ENCODE peak calls at places on chromosome 1, in five cellular contexts. One of them, this sample, is unnamed.

GRCh38 chr1:13700521-13701273 is 709 bp downstream of the PRDM2 start:
- DNase-seq in AG09319: no peak
- DNase-seq in body of pancreas: no peak
- DNase-seq in AG10803: peak
- DNase-seq in stomach: peak
- DNase-seq in this sample: no peak

GRCh38 chr1:50423670-50424000 is 392 bp upstream of the DMRTA2 start:
- DNase-seq in body of pancreas: no peak
- DNase-seq in AG09319: no peak
- DNase-seq in AG10803: no peak
- DNase-seq in stomach: no peak
- DNase-seq in this sample: peak

GRCh38 chr1:45490121-45490622 is 791 bp downstream of the TESK2 start:
- DNase-seq in stomach: no peak
- DNase-seq in body of pancreas: no peak
- DNase-seq in AG10803: no peak
- DNase-seq in AG09319: no peak
- DNase-seq in this sample: no peak

GRCh38 chr1:3993606-3994375 is 93.7 kb upstream of the C1orf174 start:
- DNase-seq in body of pancreas: no peak
- DNase-seq in AG09319: no peak
- DNase-seq in AG10803: no peak
- DNase-seq in stomach: no peak
- DNase-seq in this sample: no peak

GRCh38 chr1:201649776-201650607 is 111.1 kb downstream of the NAV1 start:
- DNase-seq in AG09319: peak
- DNase-seq in stomach: peak
- DNase-seq in body of pancreas: peak
- DNase-seq in AG10803: peak
- DNase-seq in this sample: peak

GRCh38 chr1:200454425-200454824 is 44.6 kb upstream of the ZNF281 start:
- DNase-seq in body of pancreas: no peak
- DNase-seq in stomach: no peak
- DNase-seq in AG09319: no peak
- DNase-seq in AG10803: no peak
- DNase-seq in this sample: no peak

GRCh38 chr1:59730759-59731478 is 83.8 kb upstream of the HOOK1 start:
- DNase-seq in AG09319: peak
- DNase-seq in body of pancreas: peak
- DNase-seq in stomach: peak
- DNase-seq in AG10803: peak
- DNase-seq in this sample: peak

GRCh38 chr1:92961896-92962752 is 862 bp upstream of the DIPK1A start:
- DNase-seq in body of pancreas: peak
- DNase-seq in AG09319: peak
- DNase-seq in AG10803: peak
- DNase-seq in stomach: peak
- DNase-seq in this sample: peak

GRCh38 chr1:162916407-162916806 is 55.4 kb upstream of the CCDC190 start:
- DNase-seq in AG10803: peak
- DNase-seq in stomach: no peak
- DNase-seq in body of pancreas: no peak
- DNase-seq in AG09319: no peak
- DNase-seq in this sample: peak

GRCh38 chr1:185050823-185051451 is 5.6 kb downstream of the RNF2 start:
- DNase-seq in AG10803: no peak
- DNase-seq in body of pancreas: no peak
- DNase-seq in AG09319: no peak
- DNase-seq in stomach: no peak
- DNase-seq in this sample: peak

GRCh38 chr1:62384276-62385005 is 52.4 kb upstream of the USP1 start:
- DNase-seq in stomach: peak
- DNase-seq in AG09319: peak
- DNase-seq in body of pancreas: peak
- DNase-seq in AG10803: peak
- DNase-seq in this sample: peak

GRCh38 chr1:38301040-38301439 is 254.4 kb upstream of the POU3F1 start:
- DNase-seq in AG10803: no peak
- DNase-seq in stomach: no peak
- DNase-seq in AG09319: no peak
- DNase-seq in body of pancreas: no peak
- DNase-seq in this sample: no peak

GRCh38 chr1:11272842-11273594 is at the start of gene UBIAD1:
- DNase-seq in AG09319: peak
- DNase-seq in body of pancreas: peak
- DNase-seq in stomach: peak
- DNase-seq in AG10803: peak
- DNase-seq in this sample: peak

GRCh38 chr1:11273595-11274234 is 717 bp downstream of the UBIAD1 start:
- DNase-seq in AG09319: no peak
- DNase-seq in body of pancreas: no peak
- DNase-seq in stomach: no peak
- DNase-seq in AG10803: no peak
- DNase-seq in this sample: peak

GRCh38 chr1:11272544-11272841 is 505 bp upstream of the UBIAD1 start:
- DNase-seq in AG10803: no peak
- DNase-seq in stomach: no peak
- DNase-seq in AG09319: no peak
- DNase-seq in body of pancreas: no peak
- DNase-seq in this sample: no peak
- TF ChIP-seq CTCF in AG10803: peak
- TF ChIP-seq CTCF in stomach: no peak
- TF ChIP-seq CTCF in AG09319: no peak
- TF ChIP-seq CTCF in body of pancreas: peak
- TF ChIP-seq CTCF in this sample: peak

DNA sequence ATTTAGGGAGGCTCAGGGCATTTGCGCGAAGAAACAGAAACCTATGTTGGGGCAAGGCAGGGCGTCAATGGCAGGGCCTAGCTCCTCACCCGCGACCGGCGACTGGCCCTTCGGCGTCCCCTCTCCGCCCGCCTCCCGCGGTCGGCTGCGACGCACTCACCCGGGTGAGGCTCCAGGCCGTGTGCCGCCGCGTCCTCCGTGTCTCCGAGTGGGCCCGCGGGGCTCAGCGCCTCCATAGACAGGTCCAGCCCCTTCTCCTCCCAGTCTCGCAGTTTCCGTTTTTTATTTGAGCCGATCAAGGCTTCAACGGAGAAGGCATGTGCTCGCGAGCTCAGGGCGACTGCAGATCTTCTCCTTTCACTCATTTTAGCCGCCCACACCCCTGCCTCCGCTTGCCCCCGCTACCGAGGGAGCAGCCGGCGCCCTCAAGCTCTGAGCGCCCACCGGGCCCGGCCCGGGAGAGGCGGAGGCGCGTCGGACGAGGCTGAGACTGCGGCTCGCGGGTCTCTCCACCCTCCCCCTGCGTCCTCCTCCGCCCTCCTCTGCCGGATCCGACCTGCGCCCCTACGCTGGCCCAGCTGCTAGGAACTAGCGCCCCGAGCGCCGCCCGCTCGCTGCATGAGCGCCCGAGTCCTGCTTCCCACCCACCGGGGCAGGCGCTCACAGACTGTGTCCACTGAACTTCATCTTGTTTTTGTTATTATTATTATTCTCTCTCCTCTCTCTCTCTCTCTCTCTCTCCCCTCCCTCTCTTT is 535 bp downstream of the TBX15 start:
- DNase-seq in stomach: no peak
- DNase-seq in AG10803: peak
- DNase-seq in AG09319: no peak
- DNase-seq in body of pancreas: no peak
- DNase-seq in this sample: peak
- TF ChIP-seq CTCF in stomach: no peak
- TF ChIP-seq CTCF in AG10803: no peak
- TF ChIP-seq CTCF in AG09319: no peak
- TF ChIP-seq CTCF in body of pancreas: no peak
- TF ChIP-seq CTCF in this sample: no peak

GRCh38 chr1:155093938-155094621 is 15.4 kb downstream of the EFNA3 start:
- DNase-seq in stomach: no peak
- DNase-seq in AG09319: no peak
- DNase-seq in body of pancreas: peak
- DNase-seq in AG10803: peak
- DNase-seq in this sample: peak
- TF ChIP-seq CTCF in stomach: no peak
- TF ChIP-seq CTCF in AG09319: peak
- TF ChIP-seq CTCF in body of pancreas: peak
- TF ChIP-seq CTCF in AG10803: peak
- TF ChIP-seq CTCF in this sample: peak

DNA sequence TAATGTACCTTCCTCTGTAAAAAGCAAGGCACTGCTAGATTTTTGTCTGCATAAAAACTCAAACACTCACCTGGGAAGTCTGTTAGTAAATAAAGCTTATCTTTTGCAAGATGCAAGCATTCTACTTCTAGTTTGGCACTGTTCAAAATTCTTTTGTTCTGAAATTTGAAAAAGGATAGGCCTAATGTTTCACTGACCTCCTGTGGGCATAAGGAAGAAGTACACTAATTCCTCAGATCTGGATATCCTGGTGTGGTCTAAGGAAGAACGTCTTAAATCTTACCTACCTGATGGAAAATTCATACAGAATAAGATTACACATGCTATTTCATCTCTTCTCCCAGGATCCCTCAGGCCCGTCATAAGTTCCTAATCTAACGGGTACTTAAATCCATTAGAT is 93.5 kb upstream of the CAMK1G start:
- DNase-seq in AG10803: peak
- DNase-seq in stomach: no peak
- DNase-seq in body of pancreas: no peak
- DNase-seq in AG09319: no peak
- DNase-seq in this sample: peak
- TF ChIP-seq CTCF in AG10803: peak
- TF ChIP-seq CTCF in stomach: no peak
- TF ChIP-seq CTCF in body of pancreas: no peak
- TF ChIP-seq CTCF in AG09319: peak
- TF ChIP-seq CTCF in this sample: peak

GRCh38 chr1:112316254-112316653 is 79.8 kb upstream of the CTTNBP2NL start:
- DNase-seq in AG10803: no peak
- DNase-seq in body of pancreas: no peak
- DNase-seq in AG09319: no peak
- DNase-seq in stomach: no peak
- DNase-seq in this sample: no peak
- TF ChIP-seq CTCF in AG10803: no peak
- TF ChIP-seq CTCF in body of pancreas: no peak
- TF ChIP-seq CTCF in AG09319: no peak
- TF ChIP-seq CTCF in stomach: no peak
- TF ChIP-seq CTCF in this sample: no peak

GRCh38 chr1:110961902-110962301 is 1.8 kb downstream of the LRIF1 start:
- DNase-seq in body of pancreas: no peak
- DNase-seq in stomach: no peak
- DNase-seq in AG09319: no peak
- DNase-seq in AG10803: no peak
- DNase-seq in this sample: no peak

GRCh38 chr1:110960777-110961420 is 2.8 kb downstream of the LRIF1 start:
- DNase-seq in stomach: no peak
- DNase-seq in body of pancreas: no peak
- DNase-seq in AG09319: no peak
- DNase-seq in AG10803: no peak
- DNase-seq in this sample: no peak

GRCh38 chr1:110963666-110964399 is at the start of gene LRIF1:
- DNase-seq in stomach: peak
- DNase-seq in body of pancreas: peak
- DNase-seq in AG09319: peak
- DNase-seq in AG10803: peak
- DNase-seq in this sample: peak

GRCh38 chr1:110964400-110964903 is 730 bp upstream of the LRIF1 start:
- DNase-seq in AG09319: no peak
- DNase-seq in AG10803: no peak
- DNase-seq in body of pancreas: no peak
- DNase-seq in stomach: no peak
- DNase-seq in this sample: no peak

GRCh38 chr1:110962892-110963665 is 643 bp downstream of the LRIF1 start:
- DNase-seq in body of pancreas: peak
- DNase-seq in AG09319: peak
- DNase-seq in AG10803: peak
- DNase-seq in stomach: peak
- DNase-seq in this sample: peak
- TF ChIP-seq CTCF in body of pancreas: no peak
- TF ChIP-seq CTCF in AG09319: no peak
- TF ChIP-seq CTCF in AG10803: peak
- TF ChIP-seq CTCF in stomach: no peak
- TF ChIP-seq CTCF in this sample: no peak

GRCh38 chr1:118717893-118718292 is 270.2 kb downstream of the TBX15 start:
- DNase-seq in AG10803: peak
- DNase-seq in stomach: no peak
- DNase-seq in AG09319: no peak
- DNase-seq in body of pancreas: no peak
- DNase-seq in this sample: no peak

GRCh38 chr1:118711356-118711755 is 276.8 kb downstream of the TBX15 start:
- DNase-seq in AG10803: no peak
- DNase-seq in AG09319: no peak
- DNase-seq in body of pancreas: no peak
- DNase-seq in stomach: no peak
- DNase-seq in this sample: no peak

GRCh38 chr1:118716775-118717174 is 271.4 kb downstream of the TBX15 start:
- DNase-seq in AG10803: peak
- DNase-seq in body of pancreas: peak
- DNase-seq in AG09319: no peak
- DNase-seq in stomach: no peak
- DNase-seq in this sample: peak
- TF ChIP-seq CTCF in AG10803: peak
- TF ChIP-seq CTCF in body of pancreas: peak
- TF ChIP-seq CTCF in AG09319: peak
- TF ChIP-seq CTCF in stomach: peak
- TF ChIP-seq CTCF in this sample: no peak

DNA sequence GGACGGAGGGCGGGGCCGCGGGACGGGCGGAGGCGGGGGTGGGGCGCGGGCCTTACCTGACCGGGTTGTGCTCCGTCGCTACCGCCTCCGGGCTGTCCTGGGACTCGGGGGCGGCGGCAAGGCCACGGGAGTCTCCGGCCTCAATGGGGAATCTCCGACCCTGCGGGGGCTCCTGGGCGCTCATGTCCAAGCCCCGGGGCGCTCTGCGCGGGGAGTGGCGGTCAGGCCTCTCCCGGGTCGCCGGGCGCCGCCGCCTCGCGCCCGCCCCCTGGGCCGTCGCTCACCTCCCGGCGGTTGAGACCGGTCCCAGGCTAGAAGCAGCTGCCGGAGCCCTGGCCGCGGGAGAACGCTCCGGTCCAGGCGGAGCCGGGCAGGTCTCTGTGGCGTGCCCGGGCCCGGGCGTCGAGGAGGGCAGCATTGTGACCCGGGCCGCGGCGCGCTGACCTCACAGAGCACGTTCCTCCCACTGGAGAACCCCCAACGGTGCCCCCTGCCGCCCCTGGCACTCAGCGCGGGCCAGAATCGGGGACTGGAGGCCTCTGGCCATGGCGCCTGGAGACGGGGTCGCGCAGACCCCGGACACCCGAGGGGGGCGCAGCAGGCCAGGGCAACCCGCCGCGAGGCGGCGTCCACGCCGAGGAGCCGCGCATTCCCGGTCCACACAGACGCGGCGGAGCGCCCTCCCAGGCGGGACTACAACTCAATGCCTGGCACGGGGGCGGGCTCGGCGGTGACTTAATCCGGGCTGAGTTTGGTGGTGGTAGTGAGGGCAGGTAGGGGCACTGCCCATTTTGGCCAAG is 411 bp downstream of the FAM229A start:
- DNase-seq in AG09319: no peak
- DNase-seq in stomach: peak
- DNase-seq in body of pancreas: peak
- DNase-seq in AG10803: no peak
- DNase-seq in this sample: peak
- TF ChIP-seq CTCF in AG09319: peak
- TF ChIP-seq CTCF in stomach: peak
- TF ChIP-seq CTCF in body of pancreas: peak
- TF ChIP-seq CTCF in AG10803: peak
- TF ChIP-seq CTCF in this sample: peak

GRCh38 chr1:157994081-157994581 is 686 bp downstream of the KIRREL1 start:
- DNase-seq in AG10803: no peak
- DNase-seq in AG09319: no peak
- DNase-seq in stomach: no peak
- DNase-seq in body of pancreas: no peak
- DNase-seq in this sample: peak
- TF ChIP-seq CTCF in AG10803: peak
- TF ChIP-seq CTCF in AG09319: peak
- TF ChIP-seq CTCF in stomach: no peak
- TF ChIP-seq CTCF in body of pancreas: no peak
- TF ChIP-seq CTCF in this sample: peak